ENCODE peak calls at places on chromosomes 6 and 20, in six cellular contexts. One of them, this sample, is unnamed.
A peak's percentile ranks its signal among the peaks of the same experiment; 100 is the strongest.

GRCh38 chr20:11807070-11807741 is 110.5 kb upstream of the BTBD3 start:
- DNase-seq in H9: no peak
- DNase-seq in heart right ventricle: no peak
- DNase-seq in fibroblast of mammary gland: peak; percentile 84
- DNase-seq in H1: no peak
- DNase-seq in nephron progenitor cell: no peak
- DNase-seq in this sample: no peak

GRCh38 chr20:6731951-6732580 is 35.4 kb upstream of the BMP2 start:
- DNase-seq in H9: no peak
- DNase-seq in heart right ventricle: peak; percentile 83
- DNase-seq in fibroblast of mammary gland: no peak
- DNase-seq in H1: no peak
- DNase-seq in nephron progenitor cell: no peak
- DNase-seq in this sample: no peak

GRCh38 chr20:4441191-4441590 is 280.5 kb upstream of the PRND start:
- DNase-seq in H9: no peak
- DNase-seq in heart right ventricle: no peak
- DNase-seq in fibroblast of mammary gland: no peak
- DNase-seq in H1: no peak
- DNase-seq in nephron progenitor cell: no peak
- DNase-seq in this sample: no peak

GRCh38 chr6:155248021-155249001 is 15.5 kb upstream of the CLDN20 start:
- DNase-seq in H9: peak; percentile 66
- DNase-seq in heart right ventricle: no peak
- DNase-seq in fibroblast of mammary gland: peak; percentile 80
- DNase-seq in H1: no peak
- DNase-seq in nephron progenitor cell: peak; percentile 47
- DNase-seq in this sample: no peak

GRCh38 chr6:147204843-147205311 is 660 bp downstream of the STXBP5 start:
- DNase-seq in H9: no peak
- DNase-seq in heart right ventricle: no peak
- DNase-seq in fibroblast of mammary gland: peak; percentile 42
- DNase-seq in H1: no peak
- DNase-seq in nephron progenitor cell: no peak
- DNase-seq in this sample: no peak

GRCh38 chr20:1816384-1817381 is 78.5 kb upstream of the SIRPA start:
- DNase-seq in H9: peak; percentile 21
- DNase-seq in heart right ventricle: peak; percentile 56
- DNase-seq in fibroblast of mammary gland: peak; percentile 77
- DNase-seq in H1: no peak
- DNase-seq in nephron progenitor cell: no peak
- DNase-seq in this sample: no peak

GRCh38 chr6:138426500-138427123 is 22.6 kb downstream of the HEBP2 start:
- DNase-seq in H9: no peak
- DNase-seq in heart right ventricle: no peak
- DNase-seq in fibroblast of mammary gland: no peak
- DNase-seq in H1: no peak
- DNase-seq in nephron progenitor cell: no peak
- DNase-seq in this sample: no peak

GRCh38 chr6:111657146-111657545 is 51.5 kb upstream of the TRAF3IP2 start:
- DNase-seq in H9: no peak
- DNase-seq in heart right ventricle: no peak
- DNase-seq in fibroblast of mammary gland: peak; percentile 88
- DNase-seq in H1: no peak
- DNase-seq in nephron progenitor cell: no peak
- DNase-seq in this sample: no peak

GRCh38 chr20:15951711-15952110 is 621.5 kb downstream of the KIF16B start:
- DNase-seq in H9: no peak
- DNase-seq in heart right ventricle: no peak
- DNase-seq in fibroblast of mammary gland: peak; percentile 8
- DNase-seq in H1: no peak
- DNase-seq in nephron progenitor cell: no peak
- DNase-seq in this sample: no peak

GRCh38 chr6:164185342-164185920 is 770.9 kb downstream of the QKI start:
- DNase-seq in H9: no peak
- DNase-seq in heart right ventricle: no peak
- DNase-seq in fibroblast of mammary gland: no peak
- DNase-seq in H1: no peak
- DNase-seq in nephron progenitor cell: peak; percentile 9
- DNase-seq in this sample: no peak

GRCh38 chr20:63384336-63384735 is 23.2 kb upstream of the CHRNA4 start:
- DNase-seq in H9: no peak
- DNase-seq in heart right ventricle: no peak
- DNase-seq in fibroblast of mammary gland: no peak
- DNase-seq in H1: no peak
- DNase-seq in nephron progenitor cell: no peak
- DNase-seq in this sample: no peak

GRCh38 chr6:111900731-111901130 is 27.5 kb upstream of the FYN start:
- DNase-seq in H9: no peak
- DNase-seq in heart right ventricle: no peak
- DNase-seq in fibroblast of mammary gland: no peak
- DNase-seq in H1: no peak
- DNase-seq in nephron progenitor cell: no peak
- DNase-seq in this sample: no peak

GRCh38 chr6:125832396-125832795 is 41.6 kb downstream of the NCOA7 start:
- DNase-seq in H9: no peak
- DNase-seq in heart right ventricle: no peak
- DNase-seq in fibroblast of mammary gland: no peak
- DNase-seq in H1: no peak
- DNase-seq in nephron progenitor cell: no peak
- DNase-seq in this sample: no peak

GRCh38 chr20:9290331-9290730 is 221.4 kb downstream of the PLCB4 start:
- DNase-seq in H9: no peak
- DNase-seq in heart right ventricle: no peak
- DNase-seq in fibroblast of mammary gland: no peak
- DNase-seq in H1: no peak
- DNase-seq in nephron progenitor cell: no peak
- DNase-seq in this sample: no peak

DNA sequence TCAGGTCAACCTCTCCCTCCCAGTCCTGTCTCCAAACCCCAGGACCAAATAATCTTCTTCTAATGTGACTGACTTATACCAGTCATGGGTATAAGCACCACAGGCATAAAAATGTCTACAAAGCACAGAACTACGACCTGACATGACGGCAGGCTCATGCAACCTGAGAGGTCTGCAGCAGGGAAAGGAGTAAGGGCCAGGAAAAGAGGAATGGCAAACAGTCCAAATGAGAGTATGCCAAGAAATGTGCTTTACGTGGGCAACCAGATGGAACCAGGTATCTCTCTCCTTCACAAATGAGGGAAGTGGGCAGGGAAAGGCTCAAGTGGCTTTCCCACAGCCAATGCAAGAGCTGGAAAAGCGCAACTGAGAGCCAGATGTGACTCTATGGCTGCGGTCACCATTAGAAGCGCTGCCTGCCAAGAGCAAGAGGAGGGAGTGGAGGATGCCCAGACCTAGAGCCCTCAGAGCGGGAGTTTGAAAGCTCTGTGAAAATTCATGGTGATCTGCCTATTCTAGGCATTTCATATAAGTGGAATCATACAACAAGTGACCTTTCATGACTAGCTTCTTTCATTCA is 6.0 kb downstream of the APMAP start:
- DNase-seq in H9: peak; percentile 14
- DNase-seq in heart right ventricle: no peak
- DNase-seq in fibroblast of mammary gland: no peak
- DNase-seq in H1: no peak
- DNase-seq in nephron progenitor cell: no peak
- DNase-seq in this sample: no peak
- TF ChIP-seq CTCF in H9: no peak
- TF ChIP-seq CTCF in heart right ventricle: no peak
- TF ChIP-seq CTCF in fibroblast of mammary gland: no peak
- TF ChIP-seq CTCF in H1: no peak
- TF ChIP-seq CTCF in nephron progenitor cell: no peak
- TF ChIP-seq CTCF in this sample: no peak

DNA sequence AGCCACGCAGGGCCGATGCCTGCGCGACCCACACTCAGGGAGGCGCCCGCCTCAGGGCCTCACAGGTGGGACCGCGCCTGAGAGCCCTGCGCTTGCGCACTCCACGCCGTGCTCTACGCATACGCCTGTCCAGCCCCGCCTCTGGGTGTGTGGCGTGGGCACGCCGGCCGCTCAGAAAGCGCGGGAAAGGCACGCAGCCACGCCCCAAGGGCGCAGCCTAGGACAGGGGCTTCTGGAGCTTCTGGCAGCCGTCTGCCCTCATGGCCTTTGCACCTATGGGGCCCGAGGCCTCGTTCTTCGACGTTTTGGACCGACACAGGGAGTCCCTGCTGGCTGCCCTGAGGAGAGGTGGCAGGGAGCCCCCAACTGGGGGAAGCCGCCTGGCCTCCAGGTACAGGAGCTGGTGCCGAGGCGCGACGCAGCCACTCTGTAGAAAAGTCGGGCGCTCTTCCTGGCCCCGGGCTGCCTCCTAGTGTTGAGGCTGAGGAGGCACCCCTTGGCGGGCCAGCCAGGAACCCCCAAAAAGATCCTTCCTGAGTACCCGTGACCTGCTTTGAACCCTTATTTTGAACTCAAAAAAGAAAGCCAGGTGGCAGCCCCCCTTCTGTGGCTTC is at the start of gene SPO11:
- DNase-seq in H9: peak; percentile 75
- DNase-seq in heart right ventricle: no peak
- DNase-seq in fibroblast of mammary gland: no peak
- DNase-seq in H1: peak; percentile 38
- DNase-seq in nephron progenitor cell: peak; percentile 22
- DNase-seq in this sample: no peak
- TF ChIP-seq CTCF in H9: peak; percentile 89
- TF ChIP-seq CTCF in heart right ventricle: peak; percentile 37
- TF ChIP-seq CTCF in fibroblast of mammary gland: no peak
- TF ChIP-seq CTCF in H1: peak; percentile 74
- TF ChIP-seq CTCF in nephron progenitor cell: peak; percentile 48
- TF ChIP-seq CTCF in this sample: peak; percentile 52

GRCh38 chr6:2507638-2508037 is 243.1 kb downstream of the MYLK4 start:
- DNase-seq in H9: no peak
- DNase-seq in heart right ventricle: no peak
- DNase-seq in fibroblast of mammary gland: no peak
- DNase-seq in H1: no peak
- DNase-seq in nephron progenitor cell: no peak
- DNase-seq in this sample: no peak

GRCh38 chr6:2503816-2504494 is 246.8 kb downstream of the MYLK4 start:
- DNase-seq in H9: no peak
- DNase-seq in heart right ventricle: no peak
- DNase-seq in fibroblast of mammary gland: peak; percentile 96
- DNase-seq in H1: no peak
- DNase-seq in nephron progenitor cell: no peak
- DNase-seq in this sample: no peak

GRCh38 chr6:2507016-2507415 is 243.7 kb downstream of the MYLK4 start:
- DNase-seq in H9: no peak
- DNase-seq in heart right ventricle: no peak
- DNase-seq in fibroblast of mammary gland: no peak
- DNase-seq in H1: no peak
- DNase-seq in nephron progenitor cell: no peak
- DNase-seq in this sample: no peak

GRCh38 chr6:2504495-2505064 is 246.1 kb downstream of the MYLK4 start:
- DNase-seq in H9: no peak
- DNase-seq in heart right ventricle: no peak
- DNase-seq in fibroblast of mammary gland: no peak
- DNase-seq in H1: no peak
- DNase-seq in nephron progenitor cell: no peak
- DNase-seq in this sample: no peak

DNA sequence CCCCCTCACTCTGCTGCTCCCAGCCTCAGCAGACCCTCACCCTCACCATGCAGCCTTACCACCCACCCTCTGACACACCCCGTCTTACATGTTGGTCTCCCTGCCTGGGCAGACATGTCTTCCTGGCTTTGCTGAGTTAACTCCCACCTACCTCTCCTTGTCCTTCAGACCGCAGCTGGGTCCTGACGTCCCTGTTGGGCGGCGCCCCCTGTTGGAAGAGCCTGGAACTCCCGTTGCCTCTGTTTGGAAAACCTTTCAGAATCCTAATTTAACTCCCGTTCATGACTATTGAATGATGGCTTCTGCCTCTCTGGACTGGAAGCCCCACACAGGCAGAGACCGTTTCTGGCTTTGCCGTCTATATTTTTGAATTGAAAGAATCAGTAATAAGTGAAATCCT is 245.1 kb downstream of the MYLK4 start:
- DNase-seq in H9: peak; percentile 77
- DNase-seq in heart right ventricle: no peak
- DNase-seq in fibroblast of mammary gland: peak; percentile 33
- DNase-seq in H1: no peak
- DNase-seq in nephron progenitor cell: peak; percentile 46
- DNase-seq in this sample: no peak
- TF ChIP-seq CTCF in H9: peak; percentile 94
- TF ChIP-seq CTCF in heart right ventricle: peak; percentile 5
- TF ChIP-seq CTCF in fibroblast of mammary gland: peak; percentile 46
- TF ChIP-seq CTCF in H1: peak; percentile 81
- TF ChIP-seq CTCF in nephron progenitor cell: peak; percentile 50
- TF ChIP-seq CTCF in this sample: peak; percentile 56

GRCh38 chr6:43668151-43669028 is 19.2 kb downstream of the MRPS18A start:
- DNase-seq in H9: peak; percentile 88
- DNase-seq in heart right ventricle: peak; percentile 57
- DNase-seq in fibroblast of mammary gland: peak; percentile 49
- DNase-seq in H1: peak; percentile 60
- DNase-seq in nephron progenitor cell: peak; percentile 72
- DNase-seq in this sample: peak; percentile 44
- TF ChIP-seq CTCF in H9: peak; percentile 58
- TF ChIP-seq CTCF in heart right ventricle: peak; percentile 51
- TF ChIP-seq CTCF in fibroblast of mammary gland: peak; percentile 51
- TF ChIP-seq CTCF in H1: no peak
- TF ChIP-seq CTCF in nephron progenitor cell: peak; percentile 57
- TF ChIP-seq CTCF in this sample: peak; percentile 59

GRCh38 chr6:29071831-29072723 is 15.0 kb downstream of the OR2B3 start:
- DNase-seq in H9: peak; percentile 78
- DNase-seq in heart right ventricle: no peak
- DNase-seq in fibroblast of mammary gland: peak; percentile 28
- DNase-seq in H1: peak; percentile 23
- DNase-seq in nephron progenitor cell: peak; percentile 38
- DNase-seq in this sample: no peak
- TF ChIP-seq CTCF in H9: peak; percentile 96
- TF ChIP-seq CTCF in heart right ventricle: no peak
- TF ChIP-seq CTCF in fibroblast of mammary gland: peak; percentile 61
- TF ChIP-seq CTCF in H1: peak; percentile 99
- TF ChIP-seq CTCF in nephron progenitor cell: peak; percentile 82
- TF ChIP-seq CTCF in this sample: peak; percentile 81

DNA sequence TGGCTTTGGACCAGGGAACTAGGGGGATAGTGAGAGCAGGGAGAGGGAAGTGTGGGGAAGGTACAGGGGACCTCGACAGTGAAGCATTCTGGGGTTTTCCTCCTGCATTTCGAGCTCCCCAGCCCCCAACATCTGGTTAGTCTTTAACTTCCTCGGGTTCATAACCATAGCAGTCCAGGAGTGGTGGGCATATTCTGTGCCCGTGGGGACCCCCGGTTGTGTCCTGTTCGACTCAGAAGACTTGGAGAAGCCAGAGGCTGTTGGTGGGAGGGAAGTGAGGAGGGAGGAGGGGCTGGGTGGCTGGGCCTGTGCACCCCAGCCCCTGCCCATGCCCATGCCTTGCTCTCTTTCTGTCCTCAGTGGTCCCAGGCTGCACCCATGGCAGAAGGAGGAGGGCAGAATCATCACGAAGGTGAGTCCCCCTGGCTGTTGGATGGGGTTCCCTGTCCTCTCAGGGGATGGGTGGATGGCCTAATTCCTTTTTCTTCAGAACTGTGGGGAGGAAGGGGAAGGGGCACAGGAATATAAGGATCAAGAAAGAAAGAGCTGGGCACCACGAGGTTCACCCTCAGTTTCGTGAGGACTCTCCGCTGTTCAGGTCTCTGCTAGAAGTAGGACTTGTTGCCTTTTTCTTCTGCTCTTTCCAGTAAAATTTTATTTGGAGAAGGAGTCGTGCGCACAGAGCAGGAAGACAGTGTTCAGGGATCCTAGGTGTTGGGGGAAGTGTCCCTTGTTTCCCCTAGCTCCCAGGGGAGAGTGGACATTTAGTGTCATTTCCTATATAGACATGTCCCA is 4.2 kb downstream of the VEGFA start:
- DNase-seq in H9: no peak
- DNase-seq in heart right ventricle: no peak
- DNase-seq in fibroblast of mammary gland: no peak
- DNase-seq in H1: no peak
- DNase-seq in nephron progenitor cell: no peak
- DNase-seq in this sample: no peak
- TF ChIP-seq CTCF in H9: no peak
- TF ChIP-seq CTCF in heart right ventricle: no peak
- TF ChIP-seq CTCF in fibroblast of mammary gland: no peak
- TF ChIP-seq CTCF in H1: no peak
- TF ChIP-seq CTCF in nephron progenitor cell: no peak
- TF ChIP-seq CTCF in this sample: no peak